ENCODE peak calls at places on chromosomes 7 and 10, in four cellular contexts. C, F, X and D are unnamed samples.
A peak's percentile ranks its signal among the peaks of the same experiment; 100 is the strongest.

GRCh38 chr7:82841828-82842227 is 320.9 kb downstream of the PCLO start:
- DNase-seq in C (no peak), F (peak; percentile 26), X (no peak), D (peak; percentile 2)

GRCh38 chr7:24572421-24573007 is 738 bp upstream of the PALS2 start:
- DNase-seq in C (no peak), F (no peak), X (peak; percentile 24), D (no peak)

GRCh38 chr7:54985405-54986360 is 33.1 kb upstream of the EGFR start:
- DNase-seq in C (no peak), F (peak; percentile 74), X (no peak), D (peak; percentile 59)

GRCh38 chr10:112955736-112956421 is 5.8 kb downstream of the TCF7L2 start:
- DNase-seq in C (no peak), F (peak; percentile 70), X (no peak), D (peak; percentile 73)

GRCh38 chr7:38068461-38068860 is 109.6 kb upstream of the STARD3NL start:
- DNase-seq in C (no peak), F (no peak), X (no peak), D (no peak)

GRCh38 chr10:113403900-113404299 is 149.0 kb upstream of the HABP2 start:
- DNase-seq in C (peak; percentile 30), F (no peak), X (no peak), D (no peak)

GRCh38 chr10:35336921-35337741 is 822 bp downstream of the CCNY start:
- DNase-seq in C (peak; percentile 90), F (no peak), X (peak; percentile 22), D (no peak)

GRCh38 chr7:98568891-98569290 is 48.2 kb upstream of the NPTX2 start:
- DNase-seq in C (no peak), F (no peak), X (no peak), D (no peak)

GRCh38 chr7:151599401-151600227 is 79.9 kb upstream of the RHEB start:
- DNase-seq in C (no peak), F (peak; percentile 71), X (no peak), D (peak; percentile 72)

GRCh38 chr7:30782690-30783089 is 11.5 kb downstream of the MINDY4 start:
- DNase-seq in C (no peak), F (no peak), X (no peak), D (no peak)

GRCh38 chr10:44724415-44725174 is 186.5 kb upstream of the TMEM72 start:
- DNase-seq in C (no peak), F (peak; percentile 63), X (no peak), D (no peak)

GRCh38 chr10:285216-285967 is 150.1 kb downstream of the ZMYND11 start:
- DNase-seq in C (no peak), F (no peak), X (no peak), D (no peak)

GRCh38 chr10:74923556-74923955 is 97.2 kb downstream of the KAT6B start:
- DNase-seq in C (no peak), F (no peak), X (no peak), D (no peak)

GRCh38 chr10:22823109-22823508 is 104.7 kb upstream of the ARMC3 start:
- DNase-seq in C (no peak), F (peak; percentile 87), X (no peak), D (peak; percentile 68)

GRCh38 chr7:45390180-45390579 is 184.0 kb upstream of the ADCY1 start:
- DNase-seq in C (no peak), F (no peak), X (no peak), D (no peak)

GRCh38 chr10:97923476-97923875 is 73.8 kb downstream of the GOLGA7B start:
- DNase-seq in C (no peak), F (no peak), X (no peak), D (no peak)

GRCh38 chr7:124071843-124072242 is 39.0 kb upstream of the TMEM229A start:
- DNase-seq in C (no peak), F (no peak), X (no peak), D (no peak)

GRCh38 chr7:135994466-135995205 is 17.5 kb upstream of the MTPN start:
- DNase-seq in C (no peak), F (no peak), X (no peak), D (no peak)

GRCh38 chr10:37495415-37495814 is 362.0 kb downstream of the ZNF248 start:
- DNase-seq in C (no peak), F (no peak), X (no peak), D (no peak)

GRCh38 chr10:101027281-101027680 is 3.6 kb downstream of the PDZD7 start:
- DNase-seq in C (no peak), F (no peak), X (no peak), D (no peak)

GRCh38 chr10:133456041-133456951 is 2.6 kb downstream of the SCART1 start:
- DNase-seq in C (peak; percentile 66), F (no peak), X (no peak), D (no peak)

GRCh38 chr10:9069136-9069535 is 1014.6 kb downstream of the GATA3 start:
- DNase-seq in C (no peak), F (no peak), X (no peak), D (no peak)

GRCh38 chr7:28114056-28114455 is 66.5 kb downstream of the JAZF1 start:
- DNase-seq in C (no peak), F (no peak), X (no peak), D (no peak)

GRCh38 chr10:69073025-69073424 is 14.9 kb upstream of the SRGN start:
- DNase-seq in C (no peak), F (no peak), X (no peak), D (no peak)

GRCh38 chr7:20776214-20776875 is 10.3 kb downstream of the SP8 start:
- DNase-seq in C (no peak), F (no peak), X (no peak), D (no peak)

GRCh38 chr10:111109506-111110242 is 32.8 kb downstream of the ADRA2A start:
- DNase-seq in C (no peak), F (no peak), X (no peak), D (no peak)

GRCh38 chr7:151349507-151349853 is 7.9 kb downstream of the NUB1 start:
- DNase-seq in C (no peak), F (no peak), X (no peak), D (no peak)

GRCh38 chr7:2970307-2970664 is 73.4 kb downstream of the CARD11 start:
- DNase-seq in C (no peak), F (no peak), X (no peak), D (no peak)

GRCh38 chr10:100024741-100025140 is 15.0 kb upstream of the DNMBP start:
- DNase-seq in C (no peak), F (no peak), X (no peak), D (no peak)

GRCh38 chr10:58064714-58065528 is 202.8 kb downstream of the IPMK start:
- DNase-seq in C (no peak), F (no peak), X (no peak), D (peak; percentile 25)

GRCh38 chr7:142887282-142888015 is 1.9 kb upstream of the TRPV6 start:
- DNase-seq in C (no peak), F (no peak), X (no peak), D (no peak)

GRCh38 chr10:132847856-132848255 is 61.9 kb upstream of the NKX6-2 start:
- DNase-seq in C (no peak), F (no peak), X (no peak), D (no peak)

GRCh38 chr10:4194231-4194630 is 409.2 kb upstream of the KLF6 start:
- DNase-seq in C (no peak), F (no peak), X (no peak), D (no peak)

GRCh38 chr10:34168429-34168828 is 646.7 kb downstream of the PARD3 start:
- DNase-seq in C (no peak), F (no peak), X (no peak), D (no peak)

GRCh38 chr10:114110174-114110972 is 63.6 kb downstream of the CCDC186 start:
- DNase-seq in C (no peak), F (no peak), X (no peak), D (no peak)

GRCh38 chr7:54989826-54990225 is 29.0 kb upstream of the EGFR start:
- DNase-seq in C (no peak), F (no peak), X (no peak), D (no peak)

GRCh38 chr7:43768201-43768893 is 9.9 kb downstream of the BLVRA start:
- DNase-seq in C (no peak), F (no peak), X (no peak), D (no peak)

GRCh38 chr10:91340613-91341362 is 69.4 kb upstream of the HECTD2 start:
- DNase-seq in C (no peak), F (peak; percentile 80), X (no peak), D (peak; percentile 79)

GRCh38 chr7:11153694-11154093 is 180.0 kb downstream of the PHF14 start:
- DNase-seq in C (no peak), F (no peak), X (no peak), D (no peak)

GRCh38 chr7:24718977-24719491 is 38.2 kb downstream of the GSDME start:
- DNase-seq in C (no peak), F (no peak), X (no peak), D (no peak)

GRCh38 chr7:32036557-32036956 is 33.6 kb downstream of the PDE1C start:
- DNase-seq in C (no peak), F (no peak), X (no peak), D (no peak)

GRCh38 chr7:32033006-32033405 is 37.2 kb downstream of the PDE1C start:
- DNase-seq in C (no peak), F (no peak), X (no peak), D (no peak)

GRCh38 chr7:32030904-32031692 is 39.1 kb downstream of the PDE1C start:
- DNase-seq in C (no peak), F (no peak), X (no peak), D (no peak)

GRCh38 chr7:32032211-32032610 is 38.0 kb downstream of the PDE1C start:
- DNase-seq in C (no peak), F (no peak), X (no peak), D (no peak)

DNA sequence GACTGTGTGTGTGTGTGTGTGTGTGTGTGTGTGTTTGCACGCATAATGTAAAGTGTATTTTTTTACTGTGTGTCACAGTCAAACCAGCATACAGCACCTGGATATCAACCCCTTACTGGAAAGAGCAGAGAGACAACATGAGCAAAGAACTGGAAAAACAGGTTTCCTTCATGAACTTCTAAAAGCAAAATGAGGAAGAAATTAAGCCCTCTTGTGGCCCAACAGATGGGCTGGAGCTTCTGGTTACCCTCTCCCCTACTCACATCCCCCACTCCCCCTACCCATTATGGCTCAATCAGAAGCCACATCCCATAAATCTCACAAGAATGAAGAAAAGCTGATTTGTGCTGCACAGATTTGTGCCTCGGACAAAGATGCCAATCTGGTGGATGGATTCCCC is 36.2 kb downstream of the PDE1C start:
- DNase-seq in C (no peak), F (no peak), X (no peak), D (no peak)
- TF ChIP-seq CTCF in C (no peak), F (no peak), X (no peak), D (no peak)

DNA sequence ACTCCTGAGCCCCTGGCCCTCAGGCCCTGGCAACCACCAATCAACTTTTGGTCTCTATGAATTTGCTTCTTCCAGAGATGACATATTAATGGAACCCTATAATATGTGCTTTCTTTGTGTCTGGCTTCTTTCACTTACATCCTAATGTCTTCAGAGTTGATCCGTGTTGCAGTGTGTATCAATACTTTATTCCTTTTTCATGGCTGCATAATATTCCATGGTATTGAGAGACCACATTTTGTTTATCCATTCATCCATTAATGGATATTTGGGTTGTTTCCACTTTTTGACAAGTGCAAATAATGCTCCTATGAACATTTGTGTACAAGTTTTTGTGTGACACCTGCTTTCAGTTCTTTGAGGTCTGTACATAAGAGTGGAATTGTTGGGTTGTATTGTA is 43.3 kb upstream of the ELFN1 start:
- DNase-seq in C (no peak), F (no peak), X (no peak), D (no peak)
- TF ChIP-seq CTCF in C (no peak), F (no peak), X (no peak), D (no peak)

GRCh38 chr7:134473861-134474291 is 15.0 kb upstream of the AKR1B1 start:
- DNase-seq in C (no peak), F (no peak), X (no peak), D (no peak)
- TF ChIP-seq CTCF in C (no peak), F (no peak), X (no peak), D (no peak)

GRCh38 chr7:22082886-22083710 is 137.4 kb upstream of the CDCA7L start:
- DNase-seq in C (peak; percentile 99), F (peak; percentile 19), X (peak; percentile 86), D (peak; percentile 27)
- TF ChIP-seq CTCF in C (peak; percentile 96), F (peak; percentile 88), X (peak; percentile 95), D (peak; percentile 88)